ENCODE peak calls at places on chromosome 18, in ten cellular contexts. C is NCI-H446 treated with DMSO at 0.1 percent for 48 hours; M is NCI-H774; B is caudate nucleus; K is midbrain; F is stimulated activated CD4-positive, alpha-beta T cell treated with anti-CD3 and anti-CD28 coated beads, Interleukin-4, amount 100 ng/mL, for 48 hours; J is ecto neural progenitor cell; N is SK-N-MC; X is cardiac fibroblast; H is T-helper 9 cell. S is an unnamed sample.

GRCh38 chr18:35501369-35501768 is 3.6 kb upstream of the INO80C start:
- DNase-seq in M (no peak), F (no peak), C (no peak), B (no peak), N (no peak), X (no peak), J (no peak), K (no peak), H (no peak), S (no peak)

GRCh38 chr18:10792181-10792580 is 266.4 kb downstream of the NAPG start:
- DNase-seq in C (no peak), N (peak), F (no peak), B (no peak), J (no peak), M (no peak), H (no peak), X (peak), K (no peak), S (no peak)

GRCh38 chr18:77020561-77020960 is 112.0 kb downstream of the MBP start:
- DNase-seq in K (peak), X (no peak), J (no peak), F (no peak), M (no peak), B (peak), N (no peak), C (no peak), H (no peak), S (no peak)

GRCh38 chr18:56021136-56021813 is 433.3 kb upstream of the TCF4 start:
- DNase-seq in F (no peak), M (no peak), J (no peak), N (no peak), H (no peak), X (no peak), C (no peak), K (no peak), B (no peak), S (no peak)

GRCh38 chr18:78069784-78070664 is 820.4 kb downstream of the GALR1 start:
- DNase-seq in M (no peak), K (peak), C (no peak), F (no peak), X (no peak), J (no peak), B (no peak), H (no peak), N (no peak), S (no peak)

GRCh38 chr18:47858607-47859006 is 71.9 kb downstream of the SMAD2 start:
- DNase-seq in B (no peak), K (no peak), M (no peak), N (no peak), F (no peak), J (no peak), X (no peak), H (no peak), C (no peak), S (no peak)

GRCh38 chr18:37435150-37435872 is 130.3 kb downstream of the CELF4 start:
- DNase-seq in X (no peak), C (no peak), H (no peak), J (no peak), M (no peak), N (no peak), B (peak), K (no peak), F (no peak), S (no peak)

GRCh38 chr18:35624140-35624539 is 42.6 kb downstream of the GALNT1 start:
- DNase-seq in F (no peak), C (no peak), M (no peak), H (no peak), X (no peak), J (no peak), N (no peak), B (no peak), K (no peak), S (no peak)

GRCh38 chr18:44741551-44741950 is 60.9 kb downstream of the SETBP1 start:
- DNase-seq in K (no peak), N (no peak), M (no peak), F (no peak), B (no peak), J (no peak), C (peak), X (no peak), H (no peak), S (no peak)

GRCh38 chr18:63881851-63882250 is 5.7 kb upstream of the SERPINB2 start:
- DNase-seq in N (no peak), M (no peak), B (no peak), C (no peak), K (no peak), F (no peak), X (peak), H (no peak), J (no peak), S (no peak)